ENCODE peak calls at places on chromosomes 7 and 10, in seven cellular contexts. B is cardiac fibroblast; K is tibial artery; X is adrenal gland; J is smooth muscle cell of the brain vasculature; P is stimulated activated CD4-positive, alpha-beta T cell treated with anti-CD3 and anti-CD28 coated beads, Interleukin-1b, Interleukin-23, amount 100 ng/mL, for 4 hours; M is DMS153. Y is an unnamed sample.

GRCh38 chr10:66813122-66813521 is 112.7 kb upstream of the LRRTM3 start:
- DNase-seq in B (no peak), J (no peak), K (no peak), M (no peak), X (no peak), P (no peak), Y (no peak)

GRCh38 chr10:21495686-21496284 is 29.7 kb downstream of the SKIDA1 start:
- DNase-seq in X (peak), M (peak), B (peak), J (no peak), P (peak), K (peak), Y (peak)

GRCh38 chr10:86872757-86873156 is 84.7 kb downstream of the MMRN2 start:
- DNase-seq in K (peak), B (peak), M (no peak), X (peak), J (no peak), P (no peak), Y (no peak)

GRCh38 chr7:33816106-33816505 is 89.2 kb upstream of the BMPER start:
- DNase-seq in J (no peak), B (no peak), P (no peak), X (no peak), M (no peak), K (no peak), Y (no peak)

GRCh38 chr10:14181197-14181936 is 149.4 kb downstream of the FRMD4A start:
- DNase-seq in M (no peak), J (no peak), X (no peak), B (no peak), K (no peak), P (no peak), Y (no peak)

GRCh38 chr7:90224204-90224603 is 12.7 kb downstream of the STEAP2 start:
- DNase-seq in P (no peak), M (no peak), K (no peak), X (no peak), B (no peak), J (no peak), Y (no peak)

GRCh38 chr10:1374901-1375804 is 319.0 kb downstream of the WDR37 start:
- DNase-seq in X (peak), B (no peak), M (no peak), J (no peak), K (no peak), P (no peak), Y (no peak)

GRCh38 chr10:470339-471003 is 219.0 kb downstream of the DIP2C start:
- DNase-seq in P (no peak), M (no peak), X (peak), J (no peak), K (no peak), B (no peak), Y (no peak)

GRCh38 chr7:157272351-157273207 is 64.2 kb upstream of the DNAJB6 start:
- DNase-seq in K (no peak), X (no peak), M (no peak), B (no peak), P (no peak), J (no peak), Y (no peak)

GRCh38 chr7:311131-311680 is 21.2 kb downstream of the FOXL3 start:
- DNase-seq in J (no peak), P (no peak), B (no peak), X (no peak), K (no peak), M (no peak), Y (no peak)

GRCh38 chr10:119608316-119609155 is 11.8 kb upstream of the TIAL1 start:
- DNase-seq in J (no peak), K (peak), M (peak), P (peak), X (peak), B (no peak), Y (no peak)

GRCh38 chr10:14953452-14954000 is 370 bp downstream of the DCLRE1C start:
- DNase-seq in X (peak), P (no peak), M (no peak), K (peak), B (peak), J (no peak), Y (no peak)

GRCh38 chr7:1855396-1856160 is 185.5 kb downstream of the ELFN1 start:
- DNase-seq in B (no peak), K (no peak), P (no peak), X (no peak), J (no peak), M (no peak), Y (no peak)

GRCh38 chr7:148330822-148331221 is 259.7 kb upstream of the C7orf33 start:
- DNase-seq in M (no peak), P (no peak), B (no peak), X (no peak), J (no peak), K (no peak), Y (no peak)

GRCh38 chr10:63264852-63265617 is 131.9 kb downstream of the NRBF2 start:
- DNase-seq in J (no peak), M (peak), X (no peak), K (no peak), B (peak), P (no peak), Y (no peak)

GRCh38 chr10:107546239-107546638 is 381.7 kb upstream of the SORCS1 start:
- DNase-seq in B (peak), K (no peak), P (no peak), M (no peak), X (no peak), J (no peak), Y (no peak)

GRCh38 chr10:29212597-29212996 is 76.3 kb upstream of the LYZL1 start:
- DNase-seq in K (no peak), X (no peak), P (no peak), M (no peak), B (no peak), J (no peak), Y (no peak)

GRCh38 chr7:50837965-50838364 is 55.3 kb upstream of the GRB10 start:
- DNase-seq in J (no peak), M (no peak), B (peak), P (no peak), X (no peak), K (no peak), Y (no peak)

GRCh38 chr10:106506509-106507265 is 657.8 kb downstream of the SORCS1 start:
- DNase-seq in K (no peak), X (no peak), M (no peak), B (peak), P (no peak), J (no peak), Y (no peak)

GRCh38 chr7:2523461-2523905 is 3.9 kb downstream of the LFNG start:
- DNase-seq in B (no peak), K (no peak), X (no peak), J (no peak), P (no peak), M (peak), Y (no peak)

GRCh38 chr10:29784175-29784773 is 149.5 kb upstream of the SVIL start:
- DNase-seq in K (peak), P (no peak), J (peak), M (no peak), X (peak), B (peak), Y (no peak)

GRCh38 chr10:71136036-71136690 is 76.2 kb upstream of the UNC5B start:
- DNase-seq in X (no peak), B (no peak), K (no peak), J (no peak), P (no peak), M (no peak), Y (no peak)

GRCh38 chr7:55214707-55215106 is 150.4 kb upstream of the LANCL2 start:
- DNase-seq in P (no peak), M (no peak), X (peak), B (no peak), J (no peak), K (no peak), Y (no peak)